ENCODE peak calls at places on chromosomes 3 and 15, in seven cellular contexts. V, C, H, P, U, M and L are unnamed samples.
A peak's percentile ranks its signal among the peaks of the same experiment; 100 is the strongest.

GRCh38 chr3:177197934-177198484 is 727 bp upstream of the TBL1XR1 start:
- DNase-seq in V (no peak), C (no peak), H (no peak), P (no peak), U (no peak), M (no peak), L (no peak)

GRCh38 chr3:38335263-38335662 is 11.3 kb upstream of the XYLB start:
- DNase-seq in V (no peak), C (no peak), H (no peak), P (no peak), U (no peak), M (no peak), L (no peak)

GRCh38 chr3:170563712-170564423 is 22.0 kb downstream of the SLC7A14 start:
- DNase-seq in V (peak; percentile 82), C (no peak), H (peak; percentile 4), P (no peak), U (no peak), M (no peak), L (no peak)

GRCh38 chr3:78070188-78070587 is 1030.3 kb downstream of the ROBO2 start:
- DNase-seq in V (no peak), C (no peak), H (no peak), P (no peak), U (no peak), M (no peak), L (no peak)

GRCh38 chr3:14768881-14769280 is 49.9 kb upstream of the FGD5 start:
- DNase-seq in V (no peak), C (no peak), H (no peak), P (no peak), U (no peak), M (no peak), L (no peak)

GRCh38 chr3:17632401-17633100 is 109.9 kb downstream of the TBC1D5 start:
- DNase-seq in V (peak; percentile 83), C (no peak), H (no peak), P (no peak), U (no peak), M (no peak), L (no peak)

GRCh38 chr15:68364028-68364659 is 67.8 kb downstream of the ITGA11 start:
- DNase-seq in V (peak; percentile 43), C (no peak), H (no peak), P (no peak), U (no peak), M (no peak), L (peak; percentile 38)

GRCh38 chr15:69316281-69316680 is 17.6 kb downstream of the PAQR5 start:
- DNase-seq in V (no peak), C (no peak), H (no peak), P (no peak), U (no peak), M (no peak), L (no peak)

GRCh38 chr3:53264718-53265117 is 8.9 kb upstream of the TKT start:
- DNase-seq in V (no peak), C (no peak), H (no peak), P (peak; percentile 78), U (no peak), M (no peak), L (no peak)

GRCh38 chr3:194871143-194871863 is 185.6 kb downstream of the FAM43A start:
- DNase-seq in V (peak; percentile 91), C (no peak), H (peak; percentile 10), P (peak; percentile 57), U (no peak), M (peak; percentile 58), L (no peak)

GRCh38 chr3:38960953-38961622 is 90.7 kb downstream of the SCN11A start:
- DNase-seq in V (peak; percentile 41), C (no peak), H (peak; percentile 82), P (peak; percentile 52), U (peak; percentile 17), M (peak; percentile 20), L (no peak)

GRCh38 chr15:39629376-39629775 is 48.5 kb downstream of the THBS1 start:
- DNase-seq in V (peak; percentile 43), C (no peak), H (no peak), P (no peak), U (no peak), M (no peak), L (no peak)

GRCh38 chr3:118102737-118103136 is 931.9 kb downstream of the IGSF11 start:
- DNase-seq in V (peak; percentile 11), C (no peak), H (no peak), P (no peak), U (no peak), M (no peak), L (no peak)

GRCh38 chr15:75712668-75713337 is at the start of gene CSPG4:
- DNase-seq in V (peak; percentile 73), C (peak; percentile 95), H (peak; percentile 84), P (peak; percentile 57), U (no peak), M (peak; percentile 77), L (no peak)

GRCh38 chr3:105847452-105847851 is 21.4 kb downstream of the CBLB start:
- DNase-seq in V (no peak), C (no peak), H (no peak), P (no peak), U (no peak), M (no peak), L (no peak)

GRCh38 chr3:25870452-25870851 is 80.6 kb downstream of the OXSM start:
- DNase-seq in V (peak; percentile 34), C (no peak), H (no peak), P (no peak), U (no peak), M (no peak), L (no peak)

GRCh38 chr3:66029443-66029842 is 9.3 kb downstream of the MAGI1 start:
- DNase-seq in V (peak; percentile 36), C (no peak), H (no peak), P (no peak), U (no peak), M (no peak), L (no peak)

GRCh38 chr3:57956833-57957174 is 51.4 kb upstream of the FLNB start:
- DNase-seq in V (no peak), C (no peak), H (no peak), P (no peak), U (no peak), M (no peak), L (no peak)

GRCh38 chr3:57959407-57960173 is 48.6 kb upstream of the FLNB start:
- DNase-seq in V (peak; percentile 47), C (no peak), H (peak; percentile 62), P (no peak), U (peak; percentile 59), M (peak; percentile 61), L (no peak)

GRCh38 chr3:57956119-57956832 is 51.9 kb upstream of the FLNB start:
- DNase-seq in V (peak; percentile 94), C (no peak), H (peak; percentile 11), P (no peak), U (no peak), M (no peak), L (no peak)

GRCh38 chr3:57958642-57959406 is 49.4 kb upstream of the FLNB start:
- DNase-seq in V (no peak), C (no peak), H (no peak), P (no peak), U (no peak), M (peak; percentile 41), L (no peak)

GRCh38 chr3:57957823-57958222 is 50.4 kb upstream of the FLNB start:
- DNase-seq in V (no peak), C (no peak), H (no peak), P (no peak), U (no peak), M (no peak), L (no peak)
- H3K27ac ChIP-seq in V (no peak overlapping the region), C (no peak overlapping the region), H (no peak overlapping the region), P (peak overlapping the region; percentile 89), U (no peak overlapping the region), M (peak overlapping the region; percentile 87), L (no peak overlapping the region)

GRCh38 chr15:33132722-33133345 is 61.7 kb downstream of the FMN1 start:
- DNase-seq in V (peak; percentile 76), C (no peak), H (peak; percentile 83), P (no peak), U (no peak), M (no peak), L (no peak)
- H3K27ac ChIP-seq in V (no peak overlapping the region), C (no peak overlapping the region), H (no peak overlapping the region), P (no peak overlapping the region), U (no peak overlapping the region), M (no peak overlapping the region), L (no peak overlapping the region)

DNA sequence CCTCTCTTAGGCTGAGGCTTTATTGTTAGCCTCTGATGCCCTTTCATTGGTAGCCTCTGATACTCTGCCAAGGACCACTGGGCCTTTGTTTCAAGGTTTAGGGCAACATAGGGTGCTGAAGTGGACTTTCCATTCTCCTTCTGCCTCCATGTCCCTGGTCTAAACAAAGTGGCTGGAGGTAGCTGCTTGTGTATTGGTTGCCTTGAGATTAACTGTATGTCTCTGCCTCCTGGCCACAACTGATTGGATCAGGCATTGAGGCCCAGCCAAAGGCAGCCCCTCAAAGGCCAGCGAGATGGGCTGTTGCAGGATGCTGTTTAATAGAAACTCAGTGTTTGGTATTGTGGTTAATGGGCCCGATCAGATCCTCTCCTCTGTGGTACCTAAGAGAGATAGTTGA is 77.9 kb upstream of the PRR23C start:
- DNase-seq in V (no peak), C (no peak), H (no peak), P (no peak), U (peak; percentile 2), M (no peak), L (no peak)
- H3K27ac ChIP-seq in V (peak overlapping the region; percentile 19), C (no peak overlapping the region), H (no peak overlapping the region), P (no peak overlapping the region), U (no peak overlapping the region), M (no peak overlapping the region), L (no peak overlapping the region)

GRCh38 chr3:196639517-196640500 is at the start of gene NRROS:
- DNase-seq in V (peak; percentile 38), C (peak; percentile 83), H (peak; percentile 84), P (peak; percentile 65), U (peak; percentile 62), M (peak; percentile 35), L (peak; percentile 39)
- H3K27ac ChIP-seq in V (no peak within 1 kb of the TSS), C (peak within 1 kb of the TSS; percentile 63), H (peak within 1 kb of the TSS; percentile 59), P (peak within 1 kb of the TSS; percentile 41), U (peak within 1 kb of the TSS; percentile 78), M (peak within 1 kb of the TSS; percentile 52), L (peak within 1 kb of the TSS; percentile 44)

DNA sequence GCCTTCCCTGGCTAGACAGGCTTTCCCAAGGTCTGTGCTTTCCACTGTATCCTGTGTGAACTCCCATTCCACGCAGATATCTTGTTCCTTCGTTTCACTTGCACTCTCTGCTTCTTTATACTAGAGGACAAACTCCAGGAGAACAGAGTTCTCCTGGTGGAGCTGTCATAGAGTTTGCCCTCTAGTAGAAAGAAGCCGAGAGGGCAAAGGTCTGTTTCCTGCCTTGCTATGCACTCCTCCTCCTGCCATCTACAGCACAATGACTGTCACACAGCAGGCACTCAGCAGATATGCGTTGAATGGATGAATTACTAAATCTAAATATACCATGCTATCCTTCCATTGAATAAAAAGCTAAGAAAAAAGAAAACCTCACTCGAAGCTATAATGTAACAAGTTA is 211.2 kb downstream of the FOXP1 start:
- DNase-seq in V (no peak), C (no peak), H (no peak), P (no peak), U (no peak), M (no peak), L (no peak)
- H3K27ac ChIP-seq in V (no peak overlapping the region), C (no peak overlapping the region), H (no peak overlapping the region), P (no peak overlapping the region), U (no peak overlapping the region), M (no peak overlapping the region), L (no peak overlapping the region)